ENCODE peak calls at places on chromosomes 11 and 22, in five cellular contexts. N is stimulated activated CD4-positive, alpha-beta T cell treated with anti-CD3 and anti-CD28 coated beads, Interleukin-1b, Interleukin-23, amount 100 ng/mL, for 1 hour; S is stimulated activated CD8-positive, alpha-beta memory T cell treated with anti-CD3 and anti-CD28 coated beads, Interleukin-7, amount 100 ng/mL, for 1 hour; R is left ventricle myocardium superior; T is NCI-H446 treated with DMSO at 0.1 percent for 48 hours. U is an unnamed sample.

GRCh38 chr11:94400839-94401772 is at the start of gene GPR83:
- DNase-seq in T (no peak), S (no peak), N (no peak), R (peak; percentile 43), U (no peak)

GRCh38 chr11:61480936-61481335 is 27.6 kb upstream of the LRRC10B start:
- DNase-seq in N (no peak), R (peak; percentile 43), S (no peak), T (no peak), U (no peak)

GRCh38 chr11:67382481-67383136 is 9.2 kb upstream of the RAD9A start:
- DNase-seq in N (peak; percentile 71), R (peak; percentile 84), T (peak; percentile 5), S (peak; percentile 69), U (no peak)

GRCh38 chr22:48577014-48577690 is 1250.5 kb downstream of the BRD1 start:
- DNase-seq in N (no peak), R (peak; percentile 20), S (no peak), T (no peak), U (no peak)

GRCh38 chr11:13667245-13667644 is 1.2 kb upstream of the FAR1 start:
- DNase-seq in T (peak; percentile 80), S (no peak), N (no peak), R (no peak), U (no peak)

GRCh38 chr22:25035715-25036114 is 83.2 kb downstream of the KIAA1671 start:
- DNase-seq in S (no peak), N (no peak), T (no peak), R (no peak), U (no peak)

GRCh38 chr22:22547692-22548348 is 11.2 kb downstream of the PRAME start:
- DNase-seq in S (no peak), T (no peak), N (no peak), R (no peak), U (no peak)

GRCh38 chr22:44583854-44584253 is 85.8 kb upstream of the RTL6 start:
- DNase-seq in T (no peak), S (no peak), N (no peak), R (peak; percentile 17), U (no peak)

GRCh38 chr11:368414-369335 is 624 bp upstream of the B4GALNT4 start:
- DNase-seq in N (no peak), T (no peak), S (no peak), R (no peak), U (no peak)

GRCh38 chr11:64996710-64997380 is at the start of gene BATF2:
- DNase-seq in T (no peak), N (no peak), R (peak; percentile 71), S (no peak), U (no peak)

GRCh38 chr22:49206281-49206680 is 621.4 kb downstream of the BRD1 start:
- DNase-seq in S (no peak), T (no peak), R (no peak), N (no peak), U (no peak)

GRCh38 chr22:27358096-27358870 is 443.3 kb downstream of the MN1 start:
- DNase-seq in S (no peak), R (no peak), N (no peak), T (no peak), U (no peak)

GRCh38 chr11:95165638-95166037 is 65.4 kb downstream of the SESN3 start:
- DNase-seq in R (no peak), T (no peak), N (no peak), S (no peak), U (no peak)

GRCh38 chr11:130872961-130873360 is 43.3 kb downstream of the SNX19 start:
- DNase-seq in R (no peak), N (no peak), S (no peak), T (no peak), U (no peak)

GRCh38 chr11:101748572-101748971 is 164.8 kb upstream of the TRPC6 start:
- DNase-seq in S (no peak), N (no peak), T (no peak), R (no peak), U (no peak)

GRCh38 chr11:111909378-111909777 is 2.2 kb downstream of the CRYAB start:
- DNase-seq in T (no peak), S (no peak), R (no peak), N (no peak), U (no peak)

GRCh38 chr11:15912291-15912690 is 444.1 kb downstream of the SOX6 start:
- DNase-seq in N (no peak), S (no peak), R (no peak), T (no peak), U (no peak)

GRCh38 chr11:45614196-45614828 is 51.1 kb downstream of the CHST1 start:
- DNase-seq in R (no peak), N (no peak), T (no peak), S (no peak), U (no peak)

GRCh38 chr11:62922653-62923371 is 1.6 kb upstream of the CHRM1 start:
- DNase-seq in R (no peak), S (no peak), N (no peak), T (no peak), U (no peak)

GRCh38 chr22:38468761-38469305 is 937 bp downstream of the KDELR3 start:
- DNase-seq in S (no peak), R (no peak), T (no peak), N (no peak), U (no peak)

GRCh38 chr11:12943276-12943675 is 65.8 kb upstream of the RASSF10 start:
- DNase-seq in N (no peak), T (no peak), S (no peak), R (no peak), U (no peak)

GRCh38 chr22:40123387-40123786 is 54.3 kb upstream of the TNRC6B start:
- DNase-seq in R (peak; percentile 52), N (no peak), T (no peak), S (no peak), U (no peak)

GRCh38 chr11:58286249-58286648 is 18.2 kb upstream of the OR10W1 start:
- DNase-seq in S (no peak), T (no peak), N (no peak), R (no peak), U (no peak)

GRCh38 chr22:29912605-29913398 is 29.8 kb downstream of the MTMR3 start:
- DNase-seq in N (no peak), S (no peak), T (no peak), R (no peak), U (no peak)

GRCh38 chr11:81432333-81432732 is 1301.3 kb downstream of the FAM181B start:
- DNase-seq in N (no peak), R (no peak), T (no peak), S (no peak), U (no peak)

GRCh38 chr11:36340909-36341308 is 44.8 kb downstream of the PRR5L start:
- DNase-seq in T (no peak), N (no peak), R (no peak), S (no peak), U (no peak)

GRCh38 chr11:85826096-85826855 is 15.3 kb upstream of the SYTL2 start:
- DNase-seq in N (no peak), R (peak; percentile 40), S (no peak), T (no peak), U (no peak)

GRCh38 chr11:120185678-120186407 is 25.0 kb upstream of the OAF start:
- DNase-seq in T (no peak), S (no peak), R (no peak), N (no peak), U (no peak)

GRCh38 chr22:42969348-42969975 is 45.5 kb downstream of the PACSIN2 start:
- DNase-seq in T (no peak), N (no peak), S (no peak), R (no peak), U (no peak)

GRCh38 chr11:29343465-29344333 is 673.1 kb downstream of the KCNA4 start:
- DNase-seq in T (no peak), N (no peak), S (no peak), R (peak; percentile 71), U (no peak)

GRCh38 chr11:5204787-5205186 is 4.3 kb upstream of the OR51V1 start:
- DNase-seq in N (no peak), R (no peak), S (no peak), T (no peak), U (no peak)